ENCODE peak calls at places on chromosome 15, in eight cellular contexts. One of them, this sample, is unnamed.

GRCh38 chr15:38707802-38708671 is 143.4 kb upstream of the RASGRP1 start:
- DNase-seq in A549: peak
- DNase-seq in esophagus squamous epithelium: no peak
- DNase-seq in aorta: no peak
- DNase-seq in HepG2: peak
- DNase-seq in adrenal gland: no peak
- DNase-seq in stomach: peak
- DNase-seq in right cardiac atrium: no peak
- DNase-seq in this sample: no peak

GRCh38 chr15:66089049-66089448 is 164.5 kb downstream of the MEGF11 start:
- DNase-seq in adrenal gland: no peak
- DNase-seq in aorta: no peak
- DNase-seq in esophagus squamous epithelium: no peak
- DNase-seq in right cardiac atrium: peak
- DNase-seq in stomach: no peak
- DNase-seq in A549: no peak
- DNase-seq in HepG2: no peak
- DNase-seq in this sample: peak

GRCh38 chr15:34275154-34275553 is 50.3 kb downstream of the EMC4 start:
- DNase-seq in stomach: no peak
- DNase-seq in right cardiac atrium: no peak
- DNase-seq in HepG2: no peak
- DNase-seq in aorta: no peak
- DNase-seq in adrenal gland: no peak
- DNase-seq in esophagus squamous epithelium: no peak
- DNase-seq in A549: no peak
- DNase-seq in this sample: no peak

GRCh38 chr15:37056894-37057205 is 43.5 kb downstream of the MEIS2 start:
- DNase-seq in HepG2: no peak
- DNase-seq in esophagus squamous epithelium: no peak
- DNase-seq in right cardiac atrium: no peak
- DNase-seq in adrenal gland: no peak
- DNase-seq in A549: no peak
- DNase-seq in aorta: no peak
- DNase-seq in stomach: no peak
- DNase-seq in this sample: no peak

GRCh38 chr15:44788748-44789147 is 52.4 kb downstream of the TRIM69 start:
- DNase-seq in stomach: no peak
- DNase-seq in HepG2: no peak
- DNase-seq in adrenal gland: no peak
- DNase-seq in esophagus squamous epithelium: no peak
- DNase-seq in right cardiac atrium: no peak
- DNase-seq in A549: no peak
- DNase-seq in aorta: no peak
- DNase-seq in this sample: no peak

GRCh38 chr15:38414351-38414750 is 39.6 kb upstream of the FAM98B start:
- DNase-seq in HepG2: peak
- DNase-seq in right cardiac atrium: peak
- DNase-seq in adrenal gland: peak
- DNase-seq in aorta: no peak
- DNase-seq in A549: peak
- DNase-seq in stomach: peak
- DNase-seq in esophagus squamous epithelium: no peak
- DNase-seq in this sample: peak

GRCh38 chr15:61138151-61138550 is 91.0 kb downstream of the RORA start:
- DNase-seq in stomach: no peak
- DNase-seq in adrenal gland: no peak
- DNase-seq in HepG2: no peak
- DNase-seq in esophagus squamous epithelium: no peak
- DNase-seq in aorta: no peak
- DNase-seq in right cardiac atrium: no peak
- DNase-seq in A549: no peak
- DNase-seq in this sample: no peak

GRCh38 chr15:51576911-51577500 is 45.6 kb downstream of the DMXL2 start:
- DNase-seq in adrenal gland: peak
- DNase-seq in stomach: no peak
- DNase-seq in aorta: no peak
- DNase-seq in A549: no peak
- DNase-seq in right cardiac atrium: peak
- DNase-seq in esophagus squamous epithelium: no peak
- DNase-seq in HepG2: no peak
- DNase-seq in this sample: no peak

GRCh38 chr15:68787609-68788264 is 33.0 kb downstream of the ANP32A start:
- DNase-seq in HepG2: no peak
- DNase-seq in right cardiac atrium: no peak
- DNase-seq in aorta: no peak
- DNase-seq in esophagus squamous epithelium: no peak
- DNase-seq in stomach: peak
- DNase-seq in A549: no peak
- DNase-seq in adrenal gland: no peak
- DNase-seq in this sample: no peak

GRCh38 chr15:51726302-51727073 is 11.0 kb downstream of the LYSMD2 start:
- DNase-seq in esophagus squamous epithelium: no peak
- DNase-seq in HepG2: peak
- DNase-seq in adrenal gland: peak
- DNase-seq in aorta: no peak
- DNase-seq in A549: peak
- DNase-seq in stomach: no peak
- DNase-seq in right cardiac atrium: peak
- DNase-seq in this sample: peak

DNA sequence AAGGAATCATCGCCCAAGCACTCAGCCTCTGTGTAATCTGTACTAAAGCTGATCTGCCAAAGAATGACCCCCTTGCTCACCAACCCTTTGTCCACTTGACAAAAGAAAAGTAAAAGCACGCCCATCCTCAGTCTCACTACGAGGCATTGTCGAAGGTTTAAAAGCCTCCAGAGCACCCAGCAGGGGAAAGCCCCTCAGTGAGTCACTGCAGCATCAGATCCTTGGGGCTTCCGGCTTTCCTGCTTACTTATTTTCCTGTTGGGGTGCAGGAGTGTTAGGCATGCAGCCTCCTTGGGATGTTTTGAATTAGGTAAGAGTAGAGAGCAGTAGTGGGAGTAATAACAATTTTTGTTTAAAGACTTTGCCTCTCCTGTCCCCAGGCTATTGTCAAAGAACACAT is 216.1 kb downstream of the MTHFS start:
- DNase-seq in aorta: no peak
- DNase-seq in adrenal gland: no peak
- DNase-seq in A549: peak
- DNase-seq in stomach: no peak
- DNase-seq in esophagus squamous epithelium: no peak
- DNase-seq in HepG2: no peak
- DNase-seq in right cardiac atrium: no peak
- DNase-seq in this sample: no peak
- H3K27ac ChIP-seq in aorta: no peak
- H3K27ac ChIP-seq in adrenal gland: no peak
- H3K27ac ChIP-seq in A549: peak
- H3K27ac ChIP-seq in stomach: no peak
- H3K27ac ChIP-seq in esophagus squamous epithelium: no peak
- H3K27ac ChIP-seq in HepG2: no peak
- H3K27ac ChIP-seq in right cardiac atrium: no peak
- H3K27ac ChIP-seq in this sample: no peak

GRCh38 chr15:93086791-93087190 is 2.2 kb downstream of the RGMA start:
- DNase-seq in stomach: no peak
- DNase-seq in esophagus squamous epithelium: no peak
- DNase-seq in A549: no peak
- DNase-seq in HepG2: no peak
- DNase-seq in adrenal gland: no peak
- DNase-seq in aorta: no peak
- DNase-seq in right cardiac atrium: no peak
- DNase-seq in this sample: no peak
- H3K4me3 ChIP-seq in stomach: peak
- H3K4me3 ChIP-seq in esophagus squamous epithelium: peak
- H3K4me3 ChIP-seq in A549: no peak
- H3K4me3 ChIP-seq in HepG2: no peak
- H3K4me3 ChIP-seq in adrenal gland: no peak
- H3K4me3 ChIP-seq in aorta: no peak
- H3K4me3 ChIP-seq in right cardiac atrium: no peak
- H3K4me3 ChIP-seq in this sample: peak

GRCh38 chr15:48451241-48451640 is 120.0 kb downstream of the DUT start:
- DNase-seq in aorta: no peak
- DNase-seq in esophagus squamous epithelium: no peak
- DNase-seq in right cardiac atrium: no peak
- DNase-seq in adrenal gland: no peak
- DNase-seq in HepG2: no peak
- DNase-seq in A549: no peak
- DNase-seq in stomach: no peak
- DNase-seq in this sample: no peak

GRCh38 chr15:48447058-48447457 is 115.8 kb downstream of the DUT start:
- DNase-seq in aorta: no peak
- DNase-seq in HepG2: no peak
- DNase-seq in adrenal gland: no peak
- DNase-seq in A549: no peak
- DNase-seq in right cardiac atrium: no peak
- DNase-seq in esophagus squamous epithelium: no peak
- DNase-seq in stomach: no peak
- DNase-seq in this sample: no peak

GRCh38 chr15:48451736-48452135 is 120.5 kb downstream of the DUT start:
- DNase-seq in stomach: no peak
- DNase-seq in right cardiac atrium: no peak
- DNase-seq in esophagus squamous epithelium: no peak
- DNase-seq in aorta: no peak
- DNase-seq in A549: no peak
- DNase-seq in adrenal gland: no peak
- DNase-seq in HepG2: no peak
- DNase-seq in this sample: no peak

GRCh38 chr15:48449734-48450133 is 118.5 kb downstream of the DUT start:
- DNase-seq in aorta: no peak
- DNase-seq in adrenal gland: no peak
- DNase-seq in A549: no peak
- DNase-seq in HepG2: no peak
- DNase-seq in esophagus squamous epithelium: no peak
- DNase-seq in stomach: no peak
- DNase-seq in right cardiac atrium: no peak
- DNase-seq in this sample: no peak

GRCh38 chr15:48447657-48448056 is 116.4 kb downstream of the DUT start:
- DNase-seq in esophagus squamous epithelium: no peak
- DNase-seq in adrenal gland: no peak
- DNase-seq in right cardiac atrium: no peak
- DNase-seq in aorta: no peak
- DNase-seq in A549: no peak
- DNase-seq in HepG2: no peak
- DNase-seq in stomach: no peak
- DNase-seq in this sample: no peak
- H3K27ac ChIP-seq in esophagus squamous epithelium: no peak
- H3K27ac ChIP-seq in adrenal gland: no peak
- H3K27ac ChIP-seq in right cardiac atrium: no peak
- H3K27ac ChIP-seq in aorta: no peak
- H3K27ac ChIP-seq in A549: no peak
- H3K27ac ChIP-seq in HepG2: no peak
- H3K27ac ChIP-seq in stomach: no peak
- H3K27ac ChIP-seq in this sample: no peak

GRCh38 chr15:63299981-63300575 is 22.7 kb downstream of the APH1B start:
- DNase-seq in A549: no peak
- DNase-seq in aorta: no peak
- DNase-seq in HepG2: no peak
- DNase-seq in adrenal gland: no peak
- DNase-seq in stomach: no peak
- DNase-seq in esophagus squamous epithelium: no peak
- DNase-seq in right cardiac atrium: no peak
- DNase-seq in this sample: no peak
- H3K4me3 ChIP-seq in A549: no peak
- H3K4me3 ChIP-seq in aorta: no peak
- H3K4me3 ChIP-seq in HepG2: no peak
- H3K4me3 ChIP-seq in adrenal gland: no peak
- H3K4me3 ChIP-seq in stomach: no peak
- H3K4me3 ChIP-seq in esophagus squamous epithelium: no peak
- H3K4me3 ChIP-seq in right cardiac atrium: no peak
- H3K4me3 ChIP-seq in this sample: no peak

DNA sequence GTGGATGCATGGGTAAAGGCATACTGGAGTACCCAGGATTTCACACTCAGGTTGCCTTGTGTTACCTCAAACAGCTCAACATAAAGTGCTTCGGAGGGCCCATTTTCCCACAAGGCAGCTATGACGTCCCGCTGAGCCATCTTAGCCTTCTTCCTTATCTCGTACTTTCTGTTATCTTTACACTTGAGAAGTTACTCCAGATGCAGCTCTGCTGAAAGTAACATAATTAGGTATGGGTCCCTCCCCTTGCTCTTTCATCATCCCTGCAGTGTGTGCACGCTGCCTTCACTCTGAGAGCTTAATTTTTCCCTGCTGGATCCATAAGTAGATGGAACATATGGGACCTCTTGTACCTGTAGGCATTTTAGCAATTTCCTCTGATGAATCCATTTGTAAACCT is 410.3 kb downstream of the AGBL1 start:
- DNase-seq in HepG2: no peak
- DNase-seq in A549: no peak
- DNase-seq in right cardiac atrium: no peak
- DNase-seq in stomach: no peak
- DNase-seq in adrenal gland: no peak
- DNase-seq in aorta: no peak
- DNase-seq in esophagus squamous epithelium: no peak
- DNase-seq in this sample: no peak
- H3K27ac ChIP-seq in HepG2: no peak
- H3K27ac ChIP-seq in A549: no peak
- H3K27ac ChIP-seq in right cardiac atrium: no peak
- H3K27ac ChIP-seq in stomach: no peak
- H3K27ac ChIP-seq in adrenal gland: no peak
- H3K27ac ChIP-seq in aorta: no peak
- H3K27ac ChIP-seq in esophagus squamous epithelium: no peak
- H3K27ac ChIP-seq in this sample: no peak

This sample was measured in left ventricle myocardium inferior.